ENCODE peak calls at places on chromosomes 5 and 9, in four cellular contexts. G is activated CD4-positive, alpha-beta T cell treated with anti-CD3 and anti-CD28 coated beads, Interleukin-2, amount 10 ng/mL, durations not matched to agents 7 days and 5 days; Y is kidney; L is H7. I is an unnamed sample.

GRCh38 chr9:15150939-15151338 is 156.1 kb downstream of the TTC39B start:
- DNase-seq in Y (no peak), G (no peak), L (no peak), I (no peak)

GRCh38 chr5:175847061-175847460 is 24.3 kb upstream of the CPLX2 start:
- DNase-seq in G (no peak), L (peak), Y (no peak), I (no peak)

GRCh38 chr9:133113163-133113927 is 7.7 kb downstream of the RALGDS start:
- DNase-seq in L (no peak), Y (peak), G (no peak), I (no peak)

GRCh38 chr9:114516913-114517312 is 11.6 kb upstream of the WHRN start:
- DNase-seq in Y (no peak), L (no peak), G (no peak), I (no peak)

GRCh38 chr9:122954253-122954691 is 13.5 kb downstream of the RABGAP1 start:
- DNase-seq in L (no peak), G (no peak), Y (no peak), I (no peak)

GRCh38 chr9:88143179-88143578 is 4.9 kb upstream of the SPATA31C2 start:
- DNase-seq in Y (no peak), G (no peak), L (no peak), I (no peak)

GRCh38 chr5:91384671-91385430 is 1.7 kb upstream of the ARRDC3 start:
- DNase-seq in G (peak), L (peak), Y (no peak), I (peak)

GRCh38 chr5:170115925-170116324 is 10.2 kb downstream of the FOXI1 start:
- DNase-seq in G (no peak), Y (no peak), L (no peak), I (no peak)

GRCh38 chr5:33379757-33380156 is 61.0 kb upstream of the TARS1 start:
- DNase-seq in G (no peak), L (peak), Y (no peak), I (no peak)

GRCh38 chr5:1517838-1518237 is 5.9 kb downstream of the LPCAT1 start:
- DNase-seq in Y (peak), G (no peak), L (peak), I (no peak)

GRCh38 chr5:54083245-54083644 is 227.1 kb downstream of the ARL15 start:
- DNase-seq in G (no peak), Y (no peak), L (no peak), I (no peak)

GRCh38 chr9:108083796-108084352 is 594.3 kb upstream of the KLF4 start:
- DNase-seq in Y (no peak), G (no peak), L (no peak), I (no peak)

GRCh38 chr9:14690986-14691730 is 2.1 kb downstream of the ZDHHC21 start:
- DNase-seq in Y (no peak), L (no peak), G (no peak), I (no peak)

GRCh38 chr9:105063665-105064247 is 135.8 kb upstream of the ABCA1 start:
- DNase-seq in L (no peak), Y (no peak), G (no peak), I (no peak)

GRCh38 chr5:16897284-16897704 is 38.8 kb downstream of the MYO10 start:
- DNase-seq in G (no peak), Y (no peak), L (no peak), I (no peak)

GRCh38 chr5:126122942-126123341 is 300.3 kb upstream of the GRAMD2B start:
- DNase-seq in L (no peak), G (no peak), Y (no peak), I (no peak)

GRCh38 chr5:71954329-71954728 is 152.9 kb upstream of the MAP1B start:
- DNase-seq in Y (no peak), G (no peak), L (no peak), I (no peak)

GRCh38 chr9:113817171-113817570 is 58.9 kb upstream of the ZNF618 start:
- DNase-seq in L (no peak), Y (no peak), G (no peak), I (no peak)

GRCh38 chr5:66757834-66758396 is 161.7 kb downstream of the MAST4 start:
- DNase-seq in L (no peak), G (no peak), Y (no peak), I (no peak)

I was measured in SW 1271.